ENCODE peak calls at places on chromosomes 3 and 15, in five cellular contexts. One of them, this sample, is unnamed.

GRCh38 chr3:83453010-83453409 is 1505.8 kb upstream of the CADM2 start:
- DNase-seq in NCI-H69: peak
- DNase-seq in SHP77: no peak
- DNase-seq in ovary: no peak
- DNase-seq in NAMALWA: no peak
- DNase-seq in this sample: no peak

GRCh38 chr3:144462337-144462736 is 490.7 kb downstream of the DIPK2A start:
- DNase-seq in NCI-H69: no peak
- DNase-seq in SHP77: no peak
- DNase-seq in ovary: no peak
- DNase-seq in NAMALWA: no peak
- DNase-seq in this sample: no peak

GRCh38 chr3:20197775-20198174 is 11.8 kb upstream of the SGO1 start:
- DNase-seq in NCI-H69: peak
- DNase-seq in SHP77: no peak
- DNase-seq in ovary: no peak
- DNase-seq in NAMALWA: no peak
- DNase-seq in this sample: no peak

GRCh38 chr3:128768471-128768870 is 42.5 kb downstream of the RAB7A start:
- DNase-seq in NCI-H69: no peak
- DNase-seq in SHP77: no peak
- DNase-seq in ovary: no peak
- DNase-seq in NAMALWA: no peak
- DNase-seq in this sample: no peak

GRCh38 chr15:67040277-67040676 is 25.1 kb upstream of the SMAD3 start:
- DNase-seq in NCI-H69: no peak
- DNase-seq in SHP77: no peak
- DNase-seq in ovary: no peak
- DNase-seq in NAMALWA: no peak
- DNase-seq in this sample: no peak

GRCh38 chr3:12303998-12304397 is 15.1 kb downstream of the PPARG start:
- DNase-seq in NCI-H69: no peak
- DNase-seq in SHP77: no peak
- DNase-seq in ovary: no peak
- DNase-seq in NAMALWA: peak
- DNase-seq in this sample: peak

GRCh38 chr15:70242962-70243685 is 145.4 kb upstream of the TLE3 start:
- DNase-seq in NCI-H69: no peak
- DNase-seq in SHP77: no peak
- DNase-seq in ovary: no peak
- DNase-seq in NAMALWA: no peak
- DNase-seq in this sample: no peak

GRCh38 chr15:62796296-62796695 is 246.3 kb upstream of the TPM1 start:
- DNase-seq in NCI-H69: no peak
- DNase-seq in SHP77: no peak
- DNase-seq in ovary: no peak
- DNase-seq in NAMALWA: no peak
- DNase-seq in this sample: no peak

GRCh38 chr3:148861277-148861869 is 3.7 kb upstream of the CPA3 start:
- DNase-seq in NCI-H69: peak
- DNase-seq in SHP77: peak
- DNase-seq in ovary: no peak
- DNase-seq in NAMALWA: peak
- DNase-seq in this sample: peak

GRCh38 chr3:109355625-109356441 is 18.5 kb upstream of the DPPA4 start:
- DNase-seq in NCI-H69: no peak
- DNase-seq in SHP77: no peak
- DNase-seq in ovary: no peak
- DNase-seq in NAMALWA: no peak
- DNase-seq in this sample: no peak

GRCh38 chr3:35296533-35296932 is 342.8 kb upstream of the ARPP21 start:
- DNase-seq in NCI-H69: no peak
- DNase-seq in SHP77: no peak
- DNase-seq in ovary: no peak
- DNase-seq in NAMALWA: peak
- DNase-seq in this sample: no peak

GRCh38 chr3:49017978-49018706 is at the start of gene DALRD3:
- DNase-seq in NCI-H69: peak
- DNase-seq in SHP77: peak
- DNase-seq in ovary: peak
- DNase-seq in NAMALWA: peak
- DNase-seq in this sample: peak

GRCh38 chr3:127959873-127960272 is 44.8 kb downstream of the KBTBD12 start:
- DNase-seq in NCI-H69: peak
- DNase-seq in SHP77: peak
- DNase-seq in ovary: no peak
- DNase-seq in NAMALWA: peak
- DNase-seq in this sample: peak

GRCh38 chr15:75775296-75776074 is 62.8 kb upstream of the CSPG4 start:
- DNase-seq in NCI-H69: peak
- DNase-seq in SHP77: no peak
- DNase-seq in ovary: no peak
- DNase-seq in NAMALWA: peak
- DNase-seq in this sample: peak

This sample was measured in ACHN.